ENCODE peak calls at places on chromosomes 13 and 19, in eight cellular contexts. A is body of pancreas, M is lung, W is PC-3, K is HFF-Myc, E is testis, Y is astrocyte of the cerebellum, S is epithelial cell of esophagus. Q is an unnamed sample.

GRCh38 chr19:2567580-2567979 is 91.7 kb downstream of the GADD45B start:
- DNase-seq in A (no peak), M (no peak), W (no peak), K (no peak), E (peak; percentile 57), Y (no peak), S (no peak), Q (no peak)

GRCh38 chr19:14528419-14529253 is 758 bp upstream of the TECR start:
- DNase-seq in A (peak; percentile 22), M (no peak), W (no peak), K (no peak), E (no peak), Y (no peak), S (no peak), Q (no peak)

GRCh38 chr19:21604351-21604926 is 99.0 kb downstream of the ZNF429 start:
- DNase-seq in A (no peak), M (no peak), W (peak; percentile 34), K (no peak), E (no peak), Y (no peak), S (peak; percentile 20), Q (peak; percentile 33)

GRCh38 chr19:10763828-10764339 is 46.0 kb downstream of the DNM2 start:
- DNase-seq in A (no peak), M (no peak), W (no peak), K (no peak), E (no peak), Y (no peak), S (no peak), Q (no peak)

GRCh38 chr19:49767380-49767779 is 579 bp downstream of the AP2A1 start:
- DNase-seq in A (no peak), M (no peak), W (no peak), K (no peak), E (no peak), Y (no peak), S (no peak), Q (no peak)

GRCh38 chr19:19155495-19156219 is 14.4 kb downstream of the MEF2B start:
- DNase-seq in A (no peak), M (no peak), W (no peak), K (no peak), E (no peak), Y (no peak), S (no peak), Q (no peak)

GRCh38 chr19:20423381-20424207 is 142.0 kb downstream of the ZNF737 start:
- DNase-seq in A (peak; percentile 62), M (peak; percentile 68), W (peak; percentile 2), K (no peak), E (peak; percentile 79), Y (no peak), S (peak; percentile 64), Q (peak; percentile 56)

GRCh38 chr13:58018020-58018419 is 386.5 kb downstream of the PCDH17 start:
- DNase-seq in A (no peak), M (no peak), W (no peak), K (no peak), E (no peak), Y (no peak), S (no peak), Q (no peak)

GRCh38 chr13:39405107-39405506 is 197.9 kb downstream of the LHFPL6 start:
- DNase-seq in A (no peak), M (no peak), W (no peak), K (no peak), E (no peak), Y (no peak), S (no peak), Q (no peak)

GRCh38 chr19:8635422-8635821 is 5.0 kb downstream of the NFILZ start:
- DNase-seq in A (no peak), M (no peak), W (peak; percentile 79), K (no peak), E (no peak), Y (no peak), S (no peak), Q (no peak)

GRCh38 chr13:76634431-76635191 is 251.6 kb downstream of the KCTD12 start:
- DNase-seq in A (no peak), M (no peak), W (no peak), K (no peak), E (no peak), Y (no peak), S (no peak), Q (no peak)

GRCh38 chr19:46955114-46955812 is 64.4 kb upstream of the NPAS1 start:
- DNase-seq in A (no peak), M (no peak), W (peak; percentile 58), K (no peak), E (peak; percentile 57), Y (no peak), S (no peak), Q (no peak)

GRCh38 chr13:39040206-39040605 is 1.9 kb downstream of the NHLRC3 start:
- DNase-seq in A (no peak), M (no peak), W (no peak), K (no peak), E (no peak), Y (no peak), S (no peak), Q (no peak)

GRCh38 chr13:110617326-110618072 is 2.2 kb downstream of the NAXD start:
- DNase-seq in A (peak; percentile 80), M (no peak), W (no peak), K (no peak), E (peak; percentile 69), Y (peak; percentile 74), S (peak; percentile 66), Q (peak; percentile 44)

GRCh38 chr13:110616103-110617101 is 1.1 kb downstream of the NAXD start:
- DNase-seq in A (peak; percentile 64), M (peak; percentile 37), W (peak; percentile 64), K (no peak), E (peak; percentile 67), Y (no peak), S (peak; percentile 82), Q (peak; percentile 74)

GRCh38 chr13:110618167-110618566 is 2.8 kb downstream of the NAXD start:
- DNase-seq in A (no peak), M (no peak), W (no peak), K (no peak), E (no peak), Y (no peak), S (no peak), Q (no peak)

GRCh38 chr13:110615005-110615321 is 382 bp upstream of the NAXD start:
- DNase-seq in A (no peak), M (no peak), W (no peak), K (no peak), E (no peak), Y (no peak), S (no peak), Q (no peak)

DNA sequence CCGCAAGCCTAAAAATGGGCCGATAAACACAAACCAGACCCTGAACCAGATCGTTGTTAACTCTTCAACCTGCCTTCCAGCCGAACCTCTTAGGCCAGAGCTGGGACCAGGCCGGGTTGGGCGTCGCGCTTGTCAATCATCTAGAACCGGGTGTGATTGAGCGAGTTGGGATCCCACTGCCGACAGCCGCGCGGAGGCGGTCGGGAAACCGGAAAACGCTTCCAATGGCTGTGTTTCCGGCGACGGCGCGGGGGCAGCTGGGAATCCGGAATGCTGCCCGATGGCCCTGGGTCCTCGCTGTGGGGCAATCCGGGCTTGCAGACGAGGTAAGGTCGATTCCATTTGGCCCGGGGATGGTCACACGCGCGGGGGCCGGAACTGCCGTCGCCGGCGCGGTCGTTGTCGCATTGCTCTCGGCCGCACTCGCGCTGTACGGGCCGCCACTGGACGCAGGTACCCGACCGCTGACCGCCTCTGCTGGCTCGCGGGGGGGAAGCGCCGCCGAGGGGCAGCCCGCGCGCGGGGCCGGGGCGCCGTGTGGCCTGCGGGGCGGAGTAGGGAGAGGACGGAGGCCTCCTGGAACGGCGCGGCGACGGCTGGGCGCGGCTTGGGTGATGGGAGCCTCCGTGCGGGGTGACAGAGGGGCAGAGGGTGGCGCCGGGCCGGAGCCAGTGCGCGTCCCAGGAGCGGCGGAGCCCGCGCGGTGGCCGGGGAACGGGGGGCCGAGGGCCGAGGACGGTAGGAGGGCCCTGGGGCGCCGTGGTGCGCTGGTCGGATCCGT is at the start of gene NAXD:
- DNase-seq in A (peak; percentile 93), M (peak; percentile 95), W (peak; percentile 88), K (peak; percentile 68), E (peak; percentile 97), Y (peak; percentile 85), S (peak; percentile 91), Q (peak; percentile 93)
- TF ChIP-seq CTCF in A (no peak), M (no peak), W (no peak), K (no peak), E (no peak), Y (no peak), S (no peak), Q (no peak)

GRCh38 chr19:12938536-12939291 is at the start of gene CALR:
- DNase-seq in A (peak; percentile 44), M (no peak), W (peak; percentile 22), K (no peak), E (no peak), Y (no peak), S (peak; percentile 43), Q (peak; percentile 40)
- TF ChIP-seq CTCF in A (no peak), M (no peak), W (no peak), K (peak; percentile 2), E (peak; percentile 0), Y (no peak), S (peak; percentile 35), Q (peak; percentile 35)

GRCh38 chr19:38030681-38031422 is 123.8 kb downstream of the SIPA1L3 start:
- DNase-seq in A (no peak), M (no peak), W (no peak), K (no peak), E (no peak), Y (no peak), S (no peak), Q (no peak)
- TF ChIP-seq CTCF in A (no peak), M (no peak), W (no peak), K (no peak), E (no peak), Y (no peak), S (no peak), Q (no peak)

GRCh38 chr13:21040120-21040834 is 21.1 kb downstream of the LATS2 start:
- DNase-seq in A (no peak), M (peak; percentile 10), W (no peak), K (no peak), E (no peak), Y (no peak), S (no peak), Q (no peak)

GRCh38 chr13:21033866-21034601 is 27.4 kb downstream of the LATS2 start:
- DNase-seq in A (peak; percentile 75), M (peak; percentile 53), W (peak; percentile 96), K (no peak), E (no peak), Y (no peak), S (peak; percentile 36), Q (peak; percentile 78)

GRCh38 chr13:21039097-21039800 is 22.1 kb downstream of the LATS2 start:
- DNase-seq in A (no peak), M (peak; percentile 17), W (no peak), K (no peak), E (no peak), Y (no peak), S (no peak), Q (no peak)

GRCh38 chr13:21034602-21035190 is 26.7 kb downstream of the LATS2 start:
- DNase-seq in A (no peak), M (no peak), W (peak; percentile 36), K (no peak), E (no peak), Y (no peak), S (no peak), Q (no peak)

DNA sequence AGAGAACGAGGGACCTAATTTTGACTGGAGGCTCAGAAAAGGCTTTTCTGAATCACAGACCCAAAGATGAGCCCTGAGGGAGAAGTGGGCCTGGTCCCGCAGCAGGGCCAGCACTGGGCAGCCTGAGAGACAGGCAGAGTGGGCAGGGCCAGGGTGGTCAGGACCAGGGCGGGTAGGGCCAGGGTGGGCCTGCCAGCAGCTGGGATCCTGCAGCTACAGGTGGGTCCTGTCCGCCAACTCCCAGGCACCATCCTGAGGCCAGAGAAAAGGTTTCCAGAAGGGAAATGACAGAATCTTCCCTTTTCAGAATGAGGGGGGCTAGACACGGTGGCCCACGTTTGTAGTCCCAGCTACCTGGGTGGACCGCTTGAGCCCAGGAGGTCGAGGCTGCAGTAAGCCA is 23.7 kb downstream of the LATS2 start:
- DNase-seq in A (no peak), M (no peak), W (no peak), K (no peak), E (no peak), Y (no peak), S (no peak), Q (no peak)
- TF ChIP-seq CTCF in A (no peak), M (no peak), W (no peak), K (no peak), E (no peak), Y (no peak), S (no peak), Q (no peak)